ENCODE peak calls at places on chromosomes 1 and 21, in eight cellular contexts. One of them, this sample, is unnamed. For H3K4me1, the result is how much of the 10 kb centered on the place peaks cover.

GRCh38 chr1:216914974-216915373 is 191.7 kb upstream of the ESRRG start:
- DNase-seq in left ventricle myocardium inferior: no peak
- DNase-seq in thoracic aorta: no peak
- DNase-seq in prostate gland: no peak
- DNase-seq in tibial nerve: no peak
- DNase-seq in CD8-positive, alpha-beta T cell: no peak
- DNase-seq in transverse colon: no peak
- DNase-seq in stomach: no peak
- DNase-seq in this sample: no peak

GRCh38 chr1:221991221-221991620 is 249.3 kb upstream of the DUSP10 start:
- DNase-seq in transverse colon: no peak
- DNase-seq in left ventricle myocardium inferior: no peak
- DNase-seq in thoracic aorta: no peak
- DNase-seq in stomach: no peak
- DNase-seq in tibial nerve: no peak
- DNase-seq in prostate gland: no peak
- DNase-seq in CD8-positive, alpha-beta T cell: no peak
- DNase-seq in this sample: no peak

GRCh38 chr1:8625981-8626898 is 191.2 kb downstream of the RERE start:
- DNase-seq in tibial nerve: no peak
- DNase-seq in transverse colon: no peak
- DNase-seq in thoracic aorta: no peak
- DNase-seq in stomach: no peak
- DNase-seq in CD8-positive, alpha-beta T cell: no peak
- DNase-seq in left ventricle myocardium inferior: no peak
- DNase-seq in prostate gland: no peak
- DNase-seq in this sample: no peak

GRCh38 chr21:37208056-37208705 is 59.0 kb downstream of the VPS26C start:
- DNase-seq in thoracic aorta: peak
- DNase-seq in tibial nerve: peak
- DNase-seq in stomach: peak
- DNase-seq in left ventricle myocardium inferior: peak
- DNase-seq in transverse colon: peak
- DNase-seq in CD8-positive, alpha-beta T cell: no peak
- DNase-seq in prostate gland: peak
- DNase-seq in this sample: peak

GRCh38 chr1:27589841-27590426 is 14.0 kb downstream of the AHDC1 start:
- DNase-seq in tibial nerve: no peak
- DNase-seq in transverse colon: no peak
- DNase-seq in thoracic aorta: no peak
- DNase-seq in CD8-positive, alpha-beta T cell: no peak
- DNase-seq in left ventricle myocardium inferior: no peak
- DNase-seq in prostate gland: no peak
- DNase-seq in stomach: no peak
- DNase-seq in this sample: no peak

GRCh38 chr1:17630048-17630830 is 90.7 kb downstream of the ARHGEF10L start:
- DNase-seq in stomach: peak
- DNase-seq in thoracic aorta: peak
- DNase-seq in transverse colon: peak
- DNase-seq in left ventricle myocardium inferior: peak
- DNase-seq in tibial nerve: peak
- DNase-seq in prostate gland: no peak
- DNase-seq in CD8-positive, alpha-beta T cell: no peak
- DNase-seq in this sample: no peak

GRCh38 chr21:38996355-38996754 is 186.9 kb downstream of the PSMG1 start:
- DNase-seq in left ventricle myocardium inferior: no peak
- DNase-seq in stomach: no peak
- DNase-seq in thoracic aorta: no peak
- DNase-seq in prostate gland: no peak
- DNase-seq in CD8-positive, alpha-beta T cell: no peak
- DNase-seq in tibial nerve: no peak
- DNase-seq in transverse colon: no peak
- DNase-seq in this sample: no peak

GRCh38 chr1:161791889-161792655 is 26.0 kb downstream of the ATF6 start:
- DNase-seq in transverse colon: no peak
- DNase-seq in prostate gland: no peak
- DNase-seq in CD8-positive, alpha-beta T cell: no peak
- DNase-seq in left ventricle myocardium inferior: no peak
- DNase-seq in tibial nerve: no peak
- DNase-seq in thoracic aorta: no peak
- DNase-seq in stomach: no peak
- DNase-seq in this sample: no peak

GRCh38 chr1:39694026-39694425 is 2.8 kb upstream of the HPCAL4 start:
- DNase-seq in left ventricle myocardium inferior: no peak
- DNase-seq in transverse colon: no peak
- DNase-seq in prostate gland: no peak
- DNase-seq in tibial nerve: no peak
- DNase-seq in thoracic aorta: no peak
- DNase-seq in stomach: no peak
- DNase-seq in CD8-positive, alpha-beta T cell: no peak
- DNase-seq in this sample: no peak

GRCh38 chr1:108512239-108513071 is 47.4 kb upstream of the EEIG2 start:
- DNase-seq in prostate gland: no peak
- DNase-seq in thoracic aorta: no peak
- DNase-seq in stomach: no peak
- DNase-seq in left ventricle myocardium inferior: no peak
- DNase-seq in tibial nerve: no peak
- DNase-seq in CD8-positive, alpha-beta T cell: no peak
- DNase-seq in transverse colon: no peak
- DNase-seq in this sample: peak

GRCh38 chr1:30889506-30889905 is 19.1 kb downstream of the SDC3 start:
- DNase-seq in tibial nerve: no peak
- DNase-seq in left ventricle myocardium inferior: no peak
- DNase-seq in CD8-positive, alpha-beta T cell: no peak
- DNase-seq in thoracic aorta: no peak
- DNase-seq in transverse colon: no peak
- DNase-seq in prostate gland: no peak
- DNase-seq in stomach: no peak
- DNase-seq in this sample: no peak

GRCh38 chr21:39483917-39484316 is 32.1 kb downstream of the SH3BGR start:
- DNase-seq in left ventricle myocardium inferior: no peak
- DNase-seq in tibial nerve: no peak
- DNase-seq in thoracic aorta: no peak
- DNase-seq in prostate gland: no peak
- DNase-seq in CD8-positive, alpha-beta T cell: no peak
- DNase-seq in transverse colon: no peak
- DNase-seq in stomach: no peak
- DNase-seq in this sample: no peak

GRCh38 chr1:1946540-1946939 is 27.5 kb upstream of the TMEM52 start:
- DNase-seq in transverse colon: no peak
- DNase-seq in prostate gland: no peak
- DNase-seq in stomach: peak
- DNase-seq in thoracic aorta: no peak
- DNase-seq in left ventricle myocardium inferior: peak
- DNase-seq in CD8-positive, alpha-beta T cell: no peak
- DNase-seq in tibial nerve: no peak
- DNase-seq in this sample: no peak

GRCh38 chr1:147630447-147630846 is 39.9 kb downstream of the ACP6 start:
- DNase-seq in prostate gland: no peak
- DNase-seq in stomach: no peak
- DNase-seq in left ventricle myocardium inferior: no peak
- DNase-seq in tibial nerve: no peak
- DNase-seq in CD8-positive, alpha-beta T cell: no peak
- DNase-seq in transverse colon: no peak
- DNase-seq in thoracic aorta: no peak
- DNase-seq in this sample: no peak

GRCh38 chr1:15425521-15425920 is 12.7 kb upstream of the CTRC start:
- DNase-seq in stomach: no peak
- DNase-seq in prostate gland: no peak
- DNase-seq in tibial nerve: no peak
- DNase-seq in left ventricle myocardium inferior: no peak
- DNase-seq in thoracic aorta: no peak
- DNase-seq in transverse colon: no peak
- DNase-seq in CD8-positive, alpha-beta T cell: no peak
- DNase-seq in this sample: no peak

GRCh38 chr1:15428815-15429435 is 9.3 kb upstream of the CTRC start:
- DNase-seq in prostate gland: no peak
- DNase-seq in transverse colon: no peak
- DNase-seq in tibial nerve: no peak
- DNase-seq in stomach: no peak
- DNase-seq in thoracic aorta: no peak
- DNase-seq in left ventricle myocardium inferior: no peak
- DNase-seq in CD8-positive, alpha-beta T cell: no peak
- DNase-seq in this sample: no peak

GRCh38 chr1:15426492-15427279 is 11.6 kb upstream of the CTRC start:
- DNase-seq in CD8-positive, alpha-beta T cell: no peak
- DNase-seq in tibial nerve: no peak
- DNase-seq in prostate gland: peak
- DNase-seq in transverse colon: peak
- DNase-seq in left ventricle myocardium inferior: no peak
- DNase-seq in thoracic aorta: no peak
- DNase-seq in stomach: no peak
- DNase-seq in this sample: peak

GRCh38 chr1:15425961-15426360 is 12.3 kb upstream of the CTRC start:
- DNase-seq in left ventricle myocardium inferior: no peak
- DNase-seq in CD8-positive, alpha-beta T cell: no peak
- DNase-seq in thoracic aorta: no peak
- DNase-seq in transverse colon: no peak
- DNase-seq in prostate gland: no peak
- DNase-seq in tibial nerve: no peak
- DNase-seq in stomach: no peak
- DNase-seq in this sample: no peak

GRCh38 chr1:15427280-15427666 is 11.0 kb upstream of the CTRC start:
- DNase-seq in stomach: no peak
- DNase-seq in left ventricle myocardium inferior: no peak
- DNase-seq in CD8-positive, alpha-beta T cell: no peak
- DNase-seq in prostate gland: no peak
- DNase-seq in tibial nerve: no peak
- DNase-seq in transverse colon: no peak
- DNase-seq in thoracic aorta: no peak
- DNase-seq in this sample: no peak
- TF ChIP-seq CTCF in stomach: no peak
- TF ChIP-seq CTCF in left ventricle myocardium inferior: no peak
- TF ChIP-seq CTCF in CD8-positive, alpha-beta T cell: no peak
- TF ChIP-seq CTCF in prostate gland: no peak
- TF ChIP-seq CTCF in tibial nerve: no peak
- TF ChIP-seq CTCF in transverse colon: no peak
- TF ChIP-seq CTCF in thoracic aorta: no peak
- TF ChIP-seq CTCF in this sample: no peak

DNA sequence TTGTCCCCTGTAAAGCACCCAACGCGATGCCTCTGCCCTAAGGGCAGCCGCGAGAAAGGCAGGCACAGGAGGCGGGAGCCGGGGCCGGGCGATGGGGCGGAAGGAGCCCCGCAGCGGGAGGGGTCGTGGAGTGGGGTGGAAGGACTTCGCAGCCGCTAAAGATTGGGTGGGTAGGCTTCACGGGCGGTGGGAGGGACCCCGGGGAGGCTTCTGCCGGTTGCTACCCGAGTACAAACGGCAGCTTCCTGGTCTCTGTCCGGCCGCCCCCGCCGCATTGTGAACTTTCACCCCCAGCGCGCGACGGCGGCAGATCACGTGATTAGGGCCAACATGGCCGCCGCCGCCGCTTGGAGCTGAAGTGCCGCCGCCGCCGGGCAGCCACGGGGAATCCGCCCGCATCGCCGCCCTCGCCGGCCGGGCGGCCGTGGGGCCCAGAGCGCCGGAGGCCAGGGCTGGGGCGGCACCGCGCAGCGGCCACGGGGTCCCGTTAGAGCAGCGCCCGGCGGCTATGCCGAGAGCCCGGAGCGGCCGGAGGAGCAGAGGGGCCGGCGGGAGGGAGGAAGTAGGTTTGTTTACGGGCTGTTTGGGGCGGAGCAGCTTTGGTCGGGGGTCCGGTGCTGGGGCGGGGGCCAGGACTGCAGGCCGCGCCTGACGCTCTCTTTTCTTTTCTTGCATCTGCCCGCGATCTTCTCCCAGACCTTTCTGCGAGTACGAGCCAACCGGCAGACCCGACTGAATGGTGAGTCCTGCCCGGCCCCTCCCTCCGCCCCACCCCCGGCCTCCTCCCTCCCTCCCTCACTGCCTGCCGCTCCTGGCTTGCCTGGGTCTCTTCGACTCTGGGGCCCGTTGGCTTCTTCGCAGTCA is 42.4 kb downstream of the TMEM53 start:
- DNase-seq in thoracic aorta: peak
- DNase-seq in transverse colon: peak
- DNase-seq in stomach: peak
- DNase-seq in prostate gland: peak
- DNase-seq in left ventricle myocardium inferior: peak
- DNase-seq in tibial nerve: peak
- DNase-seq in CD8-positive, alpha-beta T cell: peak
- DNase-seq in this sample: peak
- H3K4me1 ChIP-seq in thoracic aorta: under half
- H3K4me1 ChIP-seq in transverse colon: under half
- H3K4me1 ChIP-seq in stomach: under half
- H3K4me1 ChIP-seq in prostate gland: under half
- H3K4me1 ChIP-seq in left ventricle myocardium inferior: half or more
- H3K4me1 ChIP-seq in tibial nerve: under half
- H3K4me1 ChIP-seq in CD8-positive, alpha-beta T cell: under half
- H3K4me1 ChIP-seq in this sample: under half

DNA sequence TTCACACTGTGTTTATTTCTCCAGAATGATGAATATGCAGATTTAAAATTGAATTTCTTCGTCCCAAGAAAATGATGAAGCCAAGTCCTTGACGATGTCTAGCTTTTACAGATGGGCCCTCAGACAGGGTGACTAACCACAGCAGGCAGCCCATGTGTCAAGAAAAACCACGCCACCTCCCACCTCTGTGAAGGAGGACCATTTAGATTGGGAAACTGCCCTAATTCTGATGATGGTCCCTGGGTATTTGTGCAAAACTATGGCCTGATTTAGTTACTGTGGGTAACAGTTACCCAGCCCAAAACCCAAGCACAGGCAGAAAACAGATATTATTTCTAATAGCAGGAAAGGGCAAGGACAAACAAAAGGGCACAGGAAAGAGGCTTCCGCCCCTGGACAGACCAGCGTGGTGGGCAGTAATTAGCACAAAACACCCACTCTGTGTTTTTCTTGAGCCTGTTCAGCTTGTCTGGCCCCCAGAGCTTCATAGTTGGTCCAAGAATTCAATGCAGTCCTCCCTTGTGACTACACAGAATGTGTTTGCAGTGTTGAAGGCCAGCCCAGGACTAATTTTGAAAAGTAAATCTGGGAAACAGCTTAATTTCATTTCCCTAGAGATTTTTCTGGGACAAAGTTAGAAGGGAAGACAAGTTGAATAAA is 49.3 kb upstream of the LMO4 start:
- DNase-seq in left ventricle myocardium inferior: peak
- DNase-seq in CD8-positive, alpha-beta T cell: no peak
- DNase-seq in prostate gland: no peak
- DNase-seq in stomach: no peak
- DNase-seq in thoracic aorta: no peak
- DNase-seq in tibial nerve: peak
- DNase-seq in transverse colon: no peak
- DNase-seq in this sample: no peak
- H3K4me3 ChIP-seq in left ventricle myocardium inferior: no peak
- H3K4me3 ChIP-seq in CD8-positive, alpha-beta T cell: no peak
- H3K4me3 ChIP-seq in prostate gland: no peak
- H3K4me3 ChIP-seq in stomach: no peak
- H3K4me3 ChIP-seq in thoracic aorta: no peak
- H3K4me3 ChIP-seq in tibial nerve: no peak
- H3K4me3 ChIP-seq in transverse colon: no peak
- H3K4me3 ChIP-seq in this sample: no peak

DNA sequence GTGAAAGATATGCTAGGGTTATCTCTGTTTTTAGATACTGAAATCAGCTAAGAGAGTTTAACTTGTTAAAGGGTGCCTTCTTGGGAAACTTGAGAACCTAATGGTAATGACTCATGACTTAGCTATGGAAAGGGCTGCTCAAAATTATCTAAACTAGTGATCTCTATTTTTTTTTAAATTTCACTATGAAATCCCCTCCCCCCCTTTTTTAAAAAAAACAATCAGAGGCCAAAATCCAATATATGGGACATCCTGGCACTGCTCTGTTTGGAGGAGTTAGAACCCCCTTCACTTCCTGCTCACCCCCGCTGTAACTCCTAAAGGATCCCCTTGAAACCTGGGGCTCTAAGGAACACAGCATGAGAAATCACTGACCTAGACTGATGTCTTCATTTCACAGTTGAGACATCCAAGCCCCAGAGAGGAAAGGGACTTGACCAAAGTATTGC is 6.6 kb upstream of the KPNA6 start:
- DNase-seq in stomach: no peak
- DNase-seq in prostate gland: no peak
- DNase-seq in transverse colon: no peak
- DNase-seq in tibial nerve: no peak
- DNase-seq in left ventricle myocardium inferior: no peak
- DNase-seq in thoracic aorta: no peak
- DNase-seq in CD8-positive, alpha-beta T cell: no peak
- DNase-seq in this sample: no peak
- TF ChIP-seq CTCF in stomach: no peak
- TF ChIP-seq CTCF in prostate gland: no peak
- TF ChIP-seq CTCF in transverse colon: no peak
- TF ChIP-seq CTCF in tibial nerve: no peak
- TF ChIP-seq CTCF in left ventricle myocardium inferior: no peak
- TF ChIP-seq CTCF in thoracic aorta: no peak
- TF ChIP-seq CTCF in CD8-positive, alpha-beta T cell: no peak
- TF ChIP-seq CTCF in this sample: no peak